ENCODE peak calls at places on chromosomes 3 and 15, in ten cellular contexts. C is bronchial epithelial cell, I is endothelial cell, D is fibroblast of mammary gland, W is IMR-90, P is Panc1, K is hepatocyte, N is lower leg skin, J is RWPE1, X is H1. R is an unnamed sample.

GRCh38 chr3:150370982-150371381 is 37.1 kb upstream of the TSC22D2 start:
- DNase-seq in P (no peak), N (no peak), C (no peak), I (no peak), J (no peak), D (no peak), X (no peak), K (no peak), W (no peak), R (no peak)

GRCh38 chr3:195746751-195747150 is 26.0 kb downstream of the MUC20 start:
- DNase-seq in J (no peak), K (no peak), X (no peak), W (no peak), I (no peak), C (no peak), P (no peak), D (no peak), N (no peak), R (no peak)

GRCh38 chr15:50764331-50765201 is 940 bp downstream of the SPPL2A start:
- DNase-seq in P (no peak), W (peak; percentile 27), C (peak; percentile 22), N (no peak), D (peak; percentile 33), X (no peak), K (no peak), I (no peak), J (peak; percentile 42), R (no peak)

GRCh38 chr15:77991029-77991406 is 86.5 kb downstream of the TBC1D2B start:
- DNase-seq in I (no peak), C (no peak), W (no peak), D (no peak), K (no peak), N (no peak), P (no peak), J (no peak), X (no peak), R (no peak)

GRCh38 chr3:133428552-133428951 is 28.7 kb downstream of the BFSP2 start:
- DNase-seq in K (no peak), D (no peak), I (no peak), P (no peak), N (no peak), J (no peak), C (peak; percentile 10), X (no peak), W (no peak), R (no peak)

GRCh38 chr3:190718691-190719090 is 143.8 kb downstream of the GMNC start:
- DNase-seq in J (peak; percentile 48), X (no peak), P (no peak), N (no peak), D (peak; percentile 82), C (peak; percentile 68), W (peak; percentile 89), K (no peak), I (no peak), R (no peak)

GRCh38 chr3:37892917-37893595 is 31.4 kb downstream of the CTDSPL start:
- DNase-seq in P (no peak), J (no peak), I (peak; percentile 59), D (no peak), N (peak; percentile 44), C (no peak), X (no peak), W (peak; percentile 18), K (peak; percentile 20), R (no peak)

GRCh38 chr3:196996454-196997265 is 28.0 kb upstream of the PIGZ start:
- DNase-seq in I (no peak), D (no peak), W (no peak), C (peak; percentile 85), X (no peak), N (peak; percentile 40), J (no peak), K (no peak), P (no peak), R (no peak)

GRCh38 chr3:135965129-135965505 is 411 bp upstream of the PPP2R3A start:
- DNase-seq in K (no peak), X (no peak), C (peak; percentile 19), N (no peak), W (peak; percentile 26), D (no peak), P (no peak), J (no peak), I (no peak), R (no peak)

GRCh38 chr3:105387122-105387751 is 20.5 kb downstream of the ALCAM start:
- DNase-seq in C (peak; percentile 98), K (no peak), D (peak; percentile 68), N (no peak), J (peak; percentile 29), W (peak; percentile 32), P (no peak), I (no peak), X (no peak), R (no peak)

GRCh38 chr15:56491110-56491722 is 26.3 kb upstream of the MNS1 start:
- DNase-seq in J (peak; percentile 77), N (peak; percentile 64), C (peak; percentile 71), K (peak; percentile 86), I (peak; percentile 72), X (peak; percentile 68), P (peak; percentile 72), W (peak; percentile 81), D (peak; percentile 78), R (no peak)
- TF ChIP-seq CTCF in J (peak; percentile 98), N (no peak), C (peak; percentile 92), K (peak; percentile 97), I (peak; percentile 68), X (peak; percentile 90), P (peak; percentile 96), W (peak; percentile 88), D (peak; percentile 98), R (peak; percentile 93)

GRCh38 chr15:88487796-88488523 is 20.5 kb downstream of the MRPS11 start:
- DNase-seq in I (no peak), N (no peak), K (no peak), W (peak; percentile 9), D (no peak), C (no peak), J (no peak), X (no peak), P (no peak), R (no peak)

GRCh38 chr15:88491158-88491557 is 23.6 kb downstream of the MRPS11 start:
- DNase-seq in W (no peak), D (no peak), N (no peak), X (no peak), K (no peak), P (no peak), J (no peak), I (no peak), C (no peak), R (no peak)

GRCh38 chr15:88487176-88487795 is 19.8 kb downstream of the MRPS11 start:
- DNase-seq in N (no peak), I (no peak), K (no peak), C (no peak), P (no peak), J (no peak), D (no peak), X (no peak), W (no peak), R (no peak)

GRCh38 chr15:88490036-88490435 is 22.5 kb downstream of the MRPS11 start:
- DNase-seq in C (no peak), N (no peak), I (no peak), D (no peak), P (no peak), X (no peak), W (no peak), J (no peak), K (no peak), R (no peak)

GRCh38 chr15:88489321-88489720 is 21.8 kb downstream of the MRPS11 start:
- DNase-seq in C (no peak), I (no peak), J (no peak), W (no peak), K (no peak), D (no peak), N (no peak), X (no peak), P (no peak), R (no peak)
- TF ChIP-seq CTCF in C (no peak), I (no peak), J (no peak), W (no peak), K (no peak), D (no peak), N (no peak), X (peak; percentile 45), P (no peak), R (no peak)

GRCh38 chr3:179653106-179653776 is 401 bp downstream of the USP13 start:
- DNase-seq in I (peak; percentile 66), D (peak; percentile 71), J (peak; percentile 64), P (no peak), N (peak; percentile 63), C (peak; percentile 63), K (peak; percentile 85), X (no peak), W (peak; percentile 82), R (peak; percentile 79)
- TF ChIP-seq CTCF in I (no peak), D (no peak), J (no peak), P (peak; percentile 37), N (no peak), C (no peak), K (peak; percentile 32), X (no peak), W (peak; percentile 24), R (no peak)

GRCh38 chr15:57485869-57486268 is 105.8 kb upstream of the MYZAP start:
- DNase-seq in K (peak; percentile 81), I (no peak), X (peak; percentile 68), N (no peak), W (peak; percentile 83), P (peak; percentile 74), D (peak; percentile 83), J (peak; percentile 98), C (peak; percentile 95), R (no peak)

GRCh38 chr15:57481038-57481705 is 104.9 kb downstream of the CGNL1 start:
- DNase-seq in C (peak; percentile 60), K (no peak), N (no peak), X (no peak), W (no peak), D (no peak), J (no peak), P (no peak), I (no peak), R (no peak)

GRCh38 chr15:57489122-57489521 is 102.6 kb upstream of the MYZAP start:
- DNase-seq in W (no peak), D (no peak), J (no peak), K (no peak), N (no peak), P (no peak), X (no peak), C (no peak), I (no peak), R (no peak)

GRCh38 chr15:57486807-57487206 is 104.9 kb upstream of the MYZAP start:
- DNase-seq in N (no peak), I (no peak), C (no peak), W (no peak), J (no peak), K (no peak), X (no peak), P (no peak), D (no peak), R (no peak)
- TF ChIP-seq CTCF in N (no peak), I (no peak), C (peak; percentile 8), W (no peak), J (no peak), K (no peak), X (peak; percentile 23), P (no peak), D (no peak), R (no peak)